ENCODE peak calls at places on chromosome 17, in five cellular contexts. One of them, this sample, is unnamed.
A peak's percentile ranks its signal among the peaks of the same experiment; 100 is the strongest.

GRCh38 chr17:39090400-39090799 is 61.0 kb downstream of the PLXDC1 start:
- DNase-seq in ELF-1: no peak
- DNase-seq in fibroblast of the conjunctiva: no peak
- DNase-seq in adipocyte: no peak
- DNase-seq in posterior vena cava: no peak
- DNase-seq in this sample: no peak

GRCh38 chr17:43784628-43785101 is 4.4 kb downstream of the CFAP97D1 start:
- DNase-seq in ELF-1: no peak
- DNase-seq in posterior vena cava: no peak
- DNase-seq in adipocyte: peak; percentile 35
- DNase-seq in fibroblast of the conjunctiva: no peak
- DNase-seq in this sample: no peak

GRCh38 chr17:17041018-17041521 is 1.2 kb upstream of the MPRIP start:
- DNase-seq in fibroblast of the conjunctiva: no peak
- DNase-seq in posterior vena cava: peak; percentile 62
- DNase-seq in adipocyte: peak; percentile 49
- DNase-seq in ELF-1: peak; percentile 66
- DNase-seq in this sample: peak; percentile 44

GRCh38 chr17:60825351-60825750 is 147.7 kb downstream of the BCAS3 start:
- DNase-seq in adipocyte: no peak
- DNase-seq in fibroblast of the conjunctiva: no peak
- DNase-seq in posterior vena cava: no peak
- DNase-seq in ELF-1: no peak
- DNase-seq in this sample: no peak

GRCh38 chr17:31841850-31842415 is 17.1 kb downstream of the COPRS start:
- DNase-seq in ELF-1: no peak
- DNase-seq in fibroblast of the conjunctiva: no peak
- DNase-seq in adipocyte: no peak
- DNase-seq in posterior vena cava: peak; percentile 24
- DNase-seq in this sample: no peak

GRCh38 chr17:35749560-35750412 is 3.3 kb downstream of the GAS2L2 start:
- DNase-seq in fibroblast of the conjunctiva: no peak
- DNase-seq in posterior vena cava: no peak
- DNase-seq in adipocyte: peak; percentile 51
- DNase-seq in ELF-1: peak; percentile 49
- DNase-seq in this sample: no peak

GRCh38 chr17:75652934-75653549 is 13.9 kb downstream of the RECQL5 start:
- DNase-seq in adipocyte: peak; percentile 55
- DNase-seq in posterior vena cava: peak; percentile 32
- DNase-seq in fibroblast of the conjunctiva: no peak
- DNase-seq in ELF-1: peak; percentile 79
- DNase-seq in this sample: peak; percentile 64

GRCh38 chr17:45408611-45409421 is 23.9 kb downstream of the ARHGAP27 start:
- DNase-seq in adipocyte: peak; percentile 19
- DNase-seq in fibroblast of the conjunctiva: no peak
- DNase-seq in posterior vena cava: no peak
- DNase-seq in ELF-1: peak; percentile 75
- DNase-seq in this sample: no peak

GRCh38 chr17:61459968-61460718 is 7.9 kb downstream of the TBX4 start:
- DNase-seq in ELF-1: no peak
- DNase-seq in adipocyte: no peak
- DNase-seq in fibroblast of the conjunctiva: no peak
- DNase-seq in posterior vena cava: no peak
- DNase-seq in this sample: no peak

GRCh38 chr17:73786286-73786743 is 142.1 kb upstream of the SDK2 start:
- DNase-seq in adipocyte: no peak
- DNase-seq in ELF-1: peak; percentile 82
- DNase-seq in fibroblast of the conjunctiva: no peak
- DNase-seq in posterior vena cava: peak; percentile 71
- DNase-seq in this sample: no peak

GRCh38 chr17:15019158-15019557 is 246.0 kb downstream of the PMP22 start:
- DNase-seq in adipocyte: no peak
- DNase-seq in ELF-1: no peak
- DNase-seq in posterior vena cava: no peak
- DNase-seq in fibroblast of the conjunctiva: no peak
- DNase-seq in this sample: no peak

GRCh38 chr17:17081304-17081940 is 39.2 kb downstream of the MPRIP start:
- DNase-seq in posterior vena cava: peak; percentile 54
- DNase-seq in ELF-1: no peak
- DNase-seq in adipocyte: no peak
- DNase-seq in fibroblast of the conjunctiva: no peak
- DNase-seq in this sample: peak; percentile 78

GRCh38 chr17:4559139-4559791 is 1.1 kb downstream of the GGT6 start:
- DNase-seq in posterior vena cava: peak; percentile 72
- DNase-seq in adipocyte: no peak
- DNase-seq in ELF-1: no peak
- DNase-seq in fibroblast of the conjunctiva: no peak
- DNase-seq in this sample: peak; percentile 69

GRCh38 chr17:42979511-42980273 is at the start of gene PTGES3L:
- DNase-seq in ELF-1: peak; percentile 87
- DNase-seq in fibroblast of the conjunctiva: no peak
- DNase-seq in adipocyte: peak; percentile 54
- DNase-seq in posterior vena cava: peak; percentile 83
- DNase-seq in this sample: no peak

GRCh38 chr17:66373944-66374817 is 71.8 kb downstream of the PRKCA start:
- DNase-seq in posterior vena cava: peak; percentile 82
- DNase-seq in fibroblast of the conjunctiva: no peak
- DNase-seq in ELF-1: peak; percentile 38
- DNase-seq in adipocyte: no peak
- DNase-seq in this sample: peak; percentile 79

GRCh38 chr17:76083536-76083935 is 4.6 kb downstream of the ZACN start:
- DNase-seq in ELF-1: no peak
- DNase-seq in fibroblast of the conjunctiva: no peak
- DNase-seq in adipocyte: no peak
- DNase-seq in posterior vena cava: peak; percentile 79
- DNase-seq in this sample: peak; percentile 59

GRCh38 chr17:63647936-63648335 is 25.7 kb downstream of the MAP3K3 start:
- DNase-seq in posterior vena cava: no peak
- DNase-seq in adipocyte: no peak
- DNase-seq in fibroblast of the conjunctiva: no peak
- DNase-seq in ELF-1: peak; percentile 60
- DNase-seq in this sample: no peak

GRCh38 chr17:31704483-31704882 is 154.6 kb downstream of the COPRS start:
- DNase-seq in adipocyte: no peak
- DNase-seq in fibroblast of the conjunctiva: no peak
- DNase-seq in posterior vena cava: no peak
- DNase-seq in ELF-1: no peak
- DNase-seq in this sample: no peak

GRCh38 chr17:73748521-73748920 is 104.3 kb upstream of the SDK2 start:
- DNase-seq in posterior vena cava: no peak
- DNase-seq in fibroblast of the conjunctiva: no peak
- DNase-seq in ELF-1: no peak
- DNase-seq in adipocyte: no peak
- DNase-seq in this sample: no peak

GRCh38 chr17:28282596-28282995 is 36.4 kb upstream of the TMEM97 start:
- DNase-seq in adipocyte: peak; percentile 72
- DNase-seq in posterior vena cava: no peak
- DNase-seq in ELF-1: peak; percentile 18
- DNase-seq in fibroblast of the conjunctiva: peak; percentile 55
- DNase-seq in this sample: no peak

GRCh38 chr17:66379539-66379938 is 77.1 kb downstream of the PRKCA start:
- DNase-seq in fibroblast of the conjunctiva: no peak
- DNase-seq in posterior vena cava: no peak
- DNase-seq in ELF-1: no peak
- DNase-seq in adipocyte: no peak
- DNase-seq in this sample: no peak

GRCh38 chr17:77692571-77693161 is 265.8 kb upstream of the TNRC6C start:
- DNase-seq in ELF-1: no peak
- DNase-seq in posterior vena cava: no peak
- DNase-seq in fibroblast of the conjunctiva: no peak
- DNase-seq in adipocyte: no peak
- DNase-seq in this sample: no peak

GRCh38 chr17:14760719-14761425 is 460.0 kb downstream of the HS3ST3B1 start:
- DNase-seq in adipocyte: no peak
- DNase-seq in posterior vena cava: no peak
- DNase-seq in fibroblast of the conjunctiva: no peak
- DNase-seq in ELF-1: peak; percentile 22
- DNase-seq in this sample: no peak

GRCh38 chr17:83173180-83173996 is 94.0 kb downstream of the METRNL start:
- DNase-seq in ELF-1: no peak
- DNase-seq in fibroblast of the conjunctiva: no peak
- DNase-seq in adipocyte: no peak
- DNase-seq in posterior vena cava: no peak
- DNase-seq in this sample: peak; percentile 64

GRCh38 chr17:80151333-80151732 is 4.4 kb upstream of the EIF4A3 start:
- DNase-seq in adipocyte: peak; percentile 82
- DNase-seq in ELF-1: no peak
- DNase-seq in posterior vena cava: no peak
- DNase-seq in fibroblast of the conjunctiva: peak; percentile 34
- DNase-seq in this sample: no peak

GRCh38 chr17:76000016-76000754 is 470 bp upstream of the CDK3 start:
- DNase-seq in posterior vena cava: no peak
- DNase-seq in fibroblast of the conjunctiva: no peak
- DNase-seq in ELF-1: peak; percentile 84
- DNase-seq in adipocyte: peak; percentile 52
- DNase-seq in this sample: peak; percentile 76

GRCh38 chr17:18005496-18005895 is 32.8 kb downstream of the DRC3 start:
- DNase-seq in fibroblast of the conjunctiva: no peak
- DNase-seq in ELF-1: no peak
- DNase-seq in posterior vena cava: no peak
- DNase-seq in adipocyte: no peak
- DNase-seq in this sample: no peak

GRCh38 chr17:27403480-27404005 is 52.7 kb upstream of the KSR1 start:
- DNase-seq in fibroblast of the conjunctiva: no peak
- DNase-seq in ELF-1: peak; percentile 35
- DNase-seq in posterior vena cava: peak; percentile 11
- DNase-seq in adipocyte: no peak
- DNase-seq in this sample: no peak

GRCh38 chr17:49694847-49695697 is 12.7 kb downstream of the SLC35B1 start:
- DNase-seq in adipocyte: peak; percentile 77
- DNase-seq in ELF-1: peak; percentile 72
- DNase-seq in fibroblast of the conjunctiva: no peak
- DNase-seq in posterior vena cava: no peak
- DNase-seq in this sample: no peak

GRCh38 chr17:42081516-42082129 is 16.6 kb downstream of the ZNF385C start:
- DNase-seq in ELF-1: no peak
- DNase-seq in fibroblast of the conjunctiva: no peak
- DNase-seq in posterior vena cava: no peak
- DNase-seq in adipocyte: no peak
- DNase-seq in this sample: no peak

GRCh38 chr17:45353047-45353446 is 36.2 kb upstream of the MAP3K14 start:
- DNase-seq in ELF-1: no peak
- DNase-seq in adipocyte: no peak
- DNase-seq in posterior vena cava: peak; percentile 11
- DNase-seq in fibroblast of the conjunctiva: no peak
- DNase-seq in this sample: no peak

GRCh38 chr17:80352991-80353665 is 61.8 kb upstream of the ENDOV start:
- DNase-seq in fibroblast of the conjunctiva: no peak
- DNase-seq in ELF-1: no peak
- DNase-seq in adipocyte: no peak
- DNase-seq in posterior vena cava: peak; percentile 70
- DNase-seq in this sample: no peak

GRCh38 chr17:28726396-28726911 is 421 bp upstream of the TLCD1 start:
- DNase-seq in adipocyte: peak; percentile 81
- DNase-seq in ELF-1: no peak
- DNase-seq in posterior vena cava: peak; percentile 91
- DNase-seq in fibroblast of the conjunctiva: no peak
- DNase-seq in this sample: no peak

GRCh38 chr17:76577876-76578275 is 7.8 kb downstream of the ST6GALNAC2 start:
- DNase-seq in ELF-1: no peak
- DNase-seq in adipocyte: no peak
- DNase-seq in fibroblast of the conjunctiva: no peak
- DNase-seq in posterior vena cava: no peak
- DNase-seq in this sample: no peak

GRCh38 chr17:38322156-38322779 is 21.5 kb downstream of the GPR179 start:
- DNase-seq in posterior vena cava: no peak
- DNase-seq in ELF-1: peak; percentile 49
- DNase-seq in adipocyte: peak; percentile 80
- DNase-seq in fibroblast of the conjunctiva: peak; percentile 13
- DNase-seq in this sample: no peak

GRCh38 chr17:66834919-66835454 is at the start of gene CACNG5:
- DNase-seq in ELF-1: no peak
- DNase-seq in fibroblast of the conjunctiva: no peak
- DNase-seq in posterior vena cava: peak; percentile 74
- DNase-seq in adipocyte: no peak
- DNase-seq in this sample: no peak

GRCh38 chr17:18158022-18158600 is 25.5 kb upstream of the ALKBH5 start:
- DNase-seq in posterior vena cava: peak; percentile 99
- DNase-seq in adipocyte: peak; percentile 68
- DNase-seq in ELF-1: peak; percentile 93
- DNase-seq in fibroblast of the conjunctiva: peak; percentile 76
- DNase-seq in this sample: peak; percentile 99

GRCh38 chr17:75346906-75347305 is 57.7 kb upstream of the SLC25A19 start:
- DNase-seq in ELF-1: peak; percentile 65
- DNase-seq in fibroblast of the conjunctiva: no peak
- DNase-seq in adipocyte: peak; percentile 20
- DNase-seq in posterior vena cava: no peak
- DNase-seq in this sample: no peak

GRCh38 chr17:50283246-50283645 is 9.0 kb downstream of the TMEM92 start:
- DNase-seq in ELF-1: no peak
- DNase-seq in adipocyte: no peak
- DNase-seq in posterior vena cava: no peak
- DNase-seq in fibroblast of the conjunctiva: no peak
- DNase-seq in this sample: peak; percentile 18